ENCODE peak calls at places on chromosomes 11 and 22, in seven cellular contexts. W, X, S, I, O, C and V are unnamed samples.
A peak's percentile ranks its signal among the peaks of the same experiment; 100 is the strongest.

GRCh38 chr11:45041556-45041955 is 90.9 kb upstream of the TP53I11 start:
- DNase-seq in W (no peak), X (no peak), S (no peak), I (peak; percentile 98), O (no peak), C (no peak), V (no peak)

GRCh38 chr11:12276356-12276755 is 101.0 kb upstream of the PARVA start:
- DNase-seq in W (no peak), X (no peak), S (no peak), I (peak; percentile 93), O (no peak), C (no peak), V (no peak)

GRCh38 chr11:3627291-3627690 is 14.5 kb downstream of the ART5 start:
- DNase-seq in W (no peak), X (no peak), S (no peak), I (no peak), O (peak; percentile 34), C (no peak), V (no peak)

GRCh38 chr22:41445171-41446056 is 1.2 kb downstream of the TOB2 start:
- DNase-seq in W (peak; percentile 62), X (no peak), S (no peak), I (peak; percentile 55), O (peak; percentile 14), C (no peak), V (no peak)

GRCh38 chr11:17267576-17267975 is 9.0 kb upstream of the NUCB2 start:
- DNase-seq in W (no peak), X (peak; percentile 28), S (no peak), I (no peak), O (peak; percentile 64), C (no peak), V (no peak)

GRCh38 chr11:134036484-134037092 is 32.3 kb upstream of the JAM3 start:
- DNase-seq in W (no peak), X (no peak), S (peak; percentile 65), I (no peak), O (no peak), C (no peak), V (peak; percentile 18)

GRCh38 chr22:37896181-37896592 is 9.9 kb upstream of the MICALL1 start:
- DNase-seq in W (no peak), X (no peak), S (no peak), I (no peak), O (peak; percentile 50), C (no peak), V (peak; percentile 36)

GRCh38 chr11:45285289-45285828 is 782 bp downstream of the SYT13 start:
- DNase-seq in W (no peak), X (no peak), S (peak; percentile 32), I (no peak), O (no peak), C (no peak), V (no peak)

GRCh38 chr22:37371491-37371890 is 55.8 kb downstream of the ELFN2 start:
- DNase-seq in W (no peak), X (no peak), S (peak; percentile 86), I (peak; percentile 65), O (no peak), C (no peak), V (no peak)

GRCh38 chr11:75565221-75565814 is 3.3 kb downstream of the SERPINH1 start:
- DNase-seq in W (no peak), X (no peak), S (no peak), I (no peak), O (peak; percentile 71), C (no peak), V (no peak)

GRCh38 chr11:19820100-19820499 is 107.5 kb downstream of the NAV2 start:
- DNase-seq in W (no peak), X (no peak), S (no peak), I (peak; percentile 57), O (no peak), C (no peak), V (no peak)

GRCh38 chr11:107040447-107041444 is 22.5 kb upstream of the GUCY1A2 start:
- DNase-seq in W (peak; percentile 57), X (peak; percentile 50), S (no peak), I (no peak), O (peak; percentile 77), C (no peak), V (no peak)

GRCh38 chr11:44960200-44960845 is 9.6 kb upstream of the TP53I11 start:
- DNase-seq in W (no peak), X (no peak), S (no peak), I (peak; percentile 57), O (no peak), C (no peak), V (no peak)

GRCh38 chr11:45062974-45063635 is 83.3 kb upstream of the PRDM11 start:
- DNase-seq in W (no peak), X (no peak), S (no peak), I (no peak), O (no peak), C (no peak), V (no peak)